ENCODE peak calls at places on chromosome 19, in four cellular contexts. One of them, this sample, is unnamed.

GRCh38 chr19:19460761-19461265 is 54.5 kb downstream of the TSSK6 start:
- DNase-seq in HuH-7.5: no peak
- DNase-seq in GF-D8: peak
- DNase-seq in WTC11: peak
- DNase-seq in this sample: peak

GRCh38 chr19:49672131-49672919 is 4.7 kb upstream of the PRMT1 start:
- DNase-seq in HuH-7.5: peak
- DNase-seq in GF-D8: no peak
- DNase-seq in WTC11: peak
- DNase-seq in this sample: peak

GRCh38 chr19:27775395-27775794 is 1437.6 kb downstream of the UQCRFS1 start:
- DNase-seq in HuH-7.5: no peak
- DNase-seq in GF-D8: no peak
- DNase-seq in WTC11: no peak
- DNase-seq in this sample: peak

GRCh38 chr19:40502647-40503046 is 35.8 kb downstream of the SPTBN4 start:
- DNase-seq in HuH-7.5: peak
- DNase-seq in GF-D8: no peak
- DNase-seq in WTC11: peak
- DNase-seq in this sample: peak

GRCh38 chr19:3372413-3372812 is 6.0 kb downstream of the NFIC start:
- DNase-seq in HuH-7.5: peak
- DNase-seq in GF-D8: no peak
- DNase-seq in WTC11: no peak
- DNase-seq in this sample: no peak

GRCh38 chr19:17236414-17236716 is 9.4 kb downstream of the NR2F6 start:
- DNase-seq in HuH-7.5: no peak
- DNase-seq in GF-D8: no peak
- DNase-seq in WTC11: no peak
- DNase-seq in this sample: no peak

GRCh38 chr19:41064974-41065569 is 23.2 kb upstream of the CYP2A13 start:
- DNase-seq in HuH-7.5: no peak
- DNase-seq in GF-D8: no peak
- DNase-seq in WTC11: no peak
- DNase-seq in this sample: peak

GRCh38 chr19:43534811-43535761 is 2.1 kb downstream of the ZNF575 start:
- DNase-seq in HuH-7.5: peak
- DNase-seq in GF-D8: no peak
- DNase-seq in WTC11: peak
- DNase-seq in this sample: peak

GRCh38 chr19:48900477-48901452 is 653 bp downstream of the NUCB1 start:
- DNase-seq in HuH-7.5: peak
- DNase-seq in GF-D8: no peak
- DNase-seq in WTC11: no peak
- DNase-seq in this sample: no peak

GRCh38 chr19:57802269-57802668 is 12.4 kb downstream of the ZNF552 start:
- DNase-seq in HuH-7.5: no peak
- DNase-seq in GF-D8: no peak
- DNase-seq in WTC11: peak
- DNase-seq in this sample: peak

GRCh38 chr19:48466571-48467325 is 2.4 kb upstream of the CYTH2 start:
- DNase-seq in HuH-7.5: no peak
- DNase-seq in GF-D8: no peak
- DNase-seq in WTC11: no peak
- DNase-seq in this sample: no peak

GRCh38 chr19:53158119-53158656 is 665 bp downstream of the ZNF347 start:
- DNase-seq in HuH-7.5: no peak
- DNase-seq in GF-D8: no peak
- DNase-seq in WTC11: peak
- DNase-seq in this sample: peak

GRCh38 chr19:7916137-7916907 is 1.7 kb downstream of the TGFBR3L start:
- DNase-seq in HuH-7.5: peak
- DNase-seq in GF-D8: peak
- DNase-seq in WTC11: peak
- DNase-seq in this sample: peak

This sample was measured in H9.